ENCODE peak calls at places on chromosomes 6 and 20, in five cellular contexts. One of them, this sample, is unnamed.

GRCh38 chr6:127570739-127571389 is 6.1 kb upstream of the C6orf58 start:
- DNase-seq in B cell: no peak
- DNase-seq in neural progenitor cell: no peak
- DNase-seq in endothelial cell: no peak
- DNase-seq in uterus: no peak
- DNase-seq in this sample: no peak

GRCh38 chr6:43328528-43328927 is 19.9 kb upstream of the CRIP3 start:
- DNase-seq in B cell: no peak
- DNase-seq in uterus: no peak
- DNase-seq in neural progenitor cell: no peak
- DNase-seq in endothelial cell: no peak
- DNase-seq in this sample: no peak

GRCh38 chr20:10671221-10671849 is 2.5 kb downstream of the JAG1 start:
- DNase-seq in B cell: no peak
- DNase-seq in endothelial cell: peak
- DNase-seq in neural progenitor cell: peak
- DNase-seq in uterus: peak
- DNase-seq in this sample: peak

GRCh38 chr6:106692112-106692822 is 62.9 kb downstream of the QRSL1 start:
- DNase-seq in neural progenitor cell: peak
- DNase-seq in B cell: no peak
- DNase-seq in endothelial cell: no peak
- DNase-seq in uterus: no peak
- DNase-seq in this sample: no peak

GRCh38 chr20:1184260-1184637 is 532 bp downstream of the TMEM74B start:
- DNase-seq in endothelial cell: no peak
- DNase-seq in uterus: no peak
- DNase-seq in B cell: no peak
- DNase-seq in neural progenitor cell: no peak
- DNase-seq in this sample: no peak

GRCh38 chr20:14498809-14499208 is 161.4 kb upstream of the FLRT3 start:
- DNase-seq in endothelial cell: no peak
- DNase-seq in B cell: no peak
- DNase-seq in uterus: no peak
- DNase-seq in neural progenitor cell: peak
- DNase-seq in this sample: no peak

GRCh38 chr20:18056174-18057105 is 1.3 kb downstream of the OVOL2 start:
- DNase-seq in B cell: no peak
- DNase-seq in neural progenitor cell: peak
- DNase-seq in uterus: no peak
- DNase-seq in endothelial cell: no peak
- DNase-seq in this sample: peak

GRCh38 chr6:158411998-158412397 is 99.7 kb downstream of the TULP4 start:
- DNase-seq in endothelial cell: no peak
- DNase-seq in B cell: no peak
- DNase-seq in neural progenitor cell: no peak
- DNase-seq in uterus: no peak
- DNase-seq in this sample: no peak

GRCh38 chr6:39818695-39819094 is 26.5 kb downstream of the DAAM2 start:
- DNase-seq in endothelial cell: no peak
- DNase-seq in neural progenitor cell: no peak
- DNase-seq in B cell: no peak
- DNase-seq in uterus: no peak
- DNase-seq in this sample: no peak

GRCh38 chr6:1393641-1394283 is 4.4 kb downstream of the FOXF2 start:
- DNase-seq in endothelial cell: no peak
- DNase-seq in uterus: no peak
- DNase-seq in neural progenitor cell: peak
- DNase-seq in B cell: no peak
- DNase-seq in this sample: no peak

GRCh38 chr6:114158838-114159694 is 183.8 kb downstream of the HS3ST5 start:
- DNase-seq in endothelial cell: no peak
- DNase-seq in neural progenitor cell: no peak
- DNase-seq in uterus: no peak
- DNase-seq in B cell: no peak
- DNase-seq in this sample: no peak

GRCh38 chr20:37362231-37362792 is 16.4 kb downstream of the SRC start:
- DNase-seq in endothelial cell: no peak
- DNase-seq in neural progenitor cell: no peak
- DNase-seq in uterus: no peak
- DNase-seq in B cell: no peak
- DNase-seq in this sample: no peak

GRCh38 chr20:14820771-14821170 is 483.4 kb upstream of the FLRT3 start:
- DNase-seq in B cell: no peak
- DNase-seq in neural progenitor cell: peak
- DNase-seq in endothelial cell: no peak
- DNase-seq in uterus: no peak
- DNase-seq in this sample: no peak

GRCh38 chr6:151493495-151494234 is at the start of gene CCDC170:
- DNase-seq in endothelial cell: peak
- DNase-seq in neural progenitor cell: peak
- DNase-seq in uterus: no peak
- DNase-seq in B cell: no peak
- DNase-seq in this sample: peak

GRCh38 chr6:132919476-132919875 is 105.1 kb downstream of the RPS12 start:
- DNase-seq in uterus: peak
- DNase-seq in neural progenitor cell: no peak
- DNase-seq in B cell: no peak
- DNase-seq in endothelial cell: no peak
- DNase-seq in this sample: no peak

GRCh38 chr20:60095456-60095855 is 137.2 kb downstream of the CDH26 start:
- DNase-seq in B cell: no peak
- DNase-seq in endothelial cell: no peak
- DNase-seq in neural progenitor cell: no peak
- DNase-seq in uterus: no peak
- DNase-seq in this sample: no peak

GRCh38 chr6:158739673-158740072 is 79.5 kb downstream of the EZR start:
- DNase-seq in B cell: no peak
- DNase-seq in uterus: no peak
- DNase-seq in neural progenitor cell: no peak
- DNase-seq in endothelial cell: no peak
- DNase-seq in this sample: no peak

GRCh38 chr6:166744654-166745134 is 117.6 kb upstream of the RPS6KA2 start:
- DNase-seq in B cell: no peak
- DNase-seq in neural progenitor cell: no peak
- DNase-seq in uterus: no peak
- DNase-seq in endothelial cell: no peak
- DNase-seq in this sample: no peak

GRCh38 chr20:54078296-54078695 is 7.9 kb upstream of the BCAS1 start:
- DNase-seq in B cell: no peak
- DNase-seq in endothelial cell: peak
- DNase-seq in uterus: no peak
- DNase-seq in neural progenitor cell: no peak
- DNase-seq in this sample: peak

GRCh38 chr6:93059911-93060310 is 359.4 kb downstream of the EPHA7 start:
- DNase-seq in B cell: no peak
- DNase-seq in neural progenitor cell: no peak
- DNase-seq in endothelial cell: no peak
- DNase-seq in uterus: no peak
- DNase-seq in this sample: no peak

GRCh38 chr6:10184408-10185187 is 230.3 kb downstream of the TFAP2A start:
- DNase-seq in B cell: no peak
- DNase-seq in uterus: no peak
- DNase-seq in neural progenitor cell: no peak
- DNase-seq in endothelial cell: no peak
- DNase-seq in this sample: no peak

GRCh38 chr6:104050455-104050854 is 809.3 kb downstream of the HACE1 start:
- DNase-seq in B cell: no peak
- DNase-seq in endothelial cell: no peak
- DNase-seq in neural progenitor cell: no peak
- DNase-seq in uterus: no peak
- DNase-seq in this sample: no peak

GRCh38 chr20:1844723-1845523 is 50.3 kb upstream of the SIRPA start:
- DNase-seq in B cell: peak
- DNase-seq in neural progenitor cell: no peak
- DNase-seq in uterus: peak
- DNase-seq in endothelial cell: no peak
- DNase-seq in this sample: peak

GRCh38 chr20:57708694-57709673 is 831 bp downstream of the PMEPA1 start:
- DNase-seq in neural progenitor cell: peak
- DNase-seq in uterus: peak
- DNase-seq in B cell: peak
- DNase-seq in endothelial cell: peak
- DNase-seq in this sample: no peak

GRCh38 chr6:89368107-89368506 is 15.6 kb upstream of the UBE2J1 start:
- DNase-seq in endothelial cell: peak
- DNase-seq in uterus: peak
- DNase-seq in neural progenitor cell: peak
- DNase-seq in B cell: peak
- DNase-seq in this sample: no peak

GRCh38 chr20:36645998-36646397 is at the start of gene SLA2:
- DNase-seq in endothelial cell: no peak
- DNase-seq in B cell: peak
- DNase-seq in uterus: no peak
- DNase-seq in neural progenitor cell: no peak
- DNase-seq in this sample: peak

GRCh38 chr6:90216081-90216977 is 80.3 kb downstream of the BACH2 start:
- DNase-seq in endothelial cell: peak
- DNase-seq in uterus: no peak
- DNase-seq in neural progenitor cell: peak
- DNase-seq in B cell: peak
- DNase-seq in this sample: no peak

GRCh38 chr6:79985128-79985527 is 19.3 kb upstream of the TTK start:
- DNase-seq in uterus: no peak
- DNase-seq in neural progenitor cell: no peak
- DNase-seq in B cell: no peak
- DNase-seq in endothelial cell: no peak
- DNase-seq in this sample: no peak

GRCh38 chr6:106609699-106610098 is 19.6 kb downstream of the RTN4IP1 start:
- DNase-seq in neural progenitor cell: peak
- DNase-seq in endothelial cell: peak
- DNase-seq in B cell: peak
- DNase-seq in uterus: no peak
- DNase-seq in this sample: no peak

GRCh38 chr6:6712979-6713514 is 124.5 kb downstream of the LY86 start:
- DNase-seq in B cell: peak
- DNase-seq in neural progenitor cell: no peak
- DNase-seq in uterus: no peak
- DNase-seq in endothelial cell: no peak
- DNase-seq in this sample: no peak

GRCh38 chr6:12911387-12911960 is 194.9 kb downstream of the PHACTR1 start:
- DNase-seq in uterus: no peak
- DNase-seq in neural progenitor cell: peak
- DNase-seq in B cell: no peak
- DNase-seq in endothelial cell: peak
- DNase-seq in this sample: peak

GRCh38 chr6:85580878-85581267 is 12.8 kb downstream of the SNX14 start:
- DNase-seq in uterus: no peak
- DNase-seq in neural progenitor cell: no peak
- DNase-seq in endothelial cell: no peak
- DNase-seq in B cell: no peak
- DNase-seq in this sample: no peak

GRCh38 chr6:142537612-142538478 is 236.0 kb downstream of the ADGRG6 start:
- DNase-seq in endothelial cell: no peak
- DNase-seq in neural progenitor cell: no peak
- DNase-seq in uterus: no peak
- DNase-seq in B cell: no peak
- DNase-seq in this sample: no peak

GRCh38 chr20:3461911-3462677 is 8.7 kb upstream of the ATRN start:
- DNase-seq in B cell: no peak
- DNase-seq in uterus: no peak
- DNase-seq in endothelial cell: no peak
- DNase-seq in neural progenitor cell: no peak
- DNase-seq in this sample: no peak

DNA sequence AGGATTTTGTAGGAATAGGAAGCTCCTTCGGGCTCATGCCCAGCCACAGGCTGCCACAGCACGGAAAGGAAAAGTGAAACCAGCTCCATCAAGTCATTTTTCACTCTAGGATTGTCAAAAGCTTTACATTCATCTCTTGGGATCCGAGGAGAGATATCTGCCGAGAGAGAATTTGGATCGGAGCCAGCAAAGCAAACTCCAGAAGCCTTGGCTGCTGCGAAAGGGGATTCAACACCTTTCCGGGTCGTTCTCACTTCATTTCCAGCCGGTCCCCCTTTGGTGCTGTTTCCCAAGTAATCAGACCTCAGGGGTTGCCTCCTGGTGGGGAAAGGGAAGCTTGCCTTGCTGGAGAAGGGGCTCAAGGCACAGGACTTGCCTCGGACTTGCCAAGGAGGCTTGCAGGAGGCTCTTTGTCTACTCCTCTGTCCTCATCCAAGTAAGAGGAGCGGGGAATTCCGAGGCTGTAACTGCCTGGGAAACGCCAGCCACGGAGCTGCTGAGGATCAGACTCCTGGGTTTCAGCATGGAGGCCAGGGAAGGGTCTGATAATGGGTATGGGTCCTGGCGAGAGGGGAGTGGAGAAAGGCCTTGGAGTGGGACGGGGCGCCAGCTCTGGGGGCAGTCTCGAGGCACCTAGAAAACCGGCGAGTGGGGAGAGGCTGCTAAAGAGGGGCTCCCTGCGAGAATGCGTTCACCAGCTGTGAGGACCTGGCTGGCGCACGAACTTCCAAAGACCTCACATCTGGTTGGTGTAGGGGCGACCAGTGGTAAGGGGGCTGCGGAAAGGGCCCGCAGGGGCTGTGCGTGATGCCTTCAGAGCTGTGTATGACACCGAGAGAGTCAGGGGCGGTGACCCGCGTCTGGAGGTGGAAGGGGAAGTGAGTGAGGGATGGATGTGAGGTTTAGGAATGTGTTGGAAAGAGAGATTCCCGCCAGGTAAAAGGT is 702 bp downstream of the ETV7 start:
- DNase-seq in B cell: no peak
- DNase-seq in endothelial cell: peak
- DNase-seq in uterus: peak
- DNase-seq in neural progenitor cell: peak
- DNase-seq in this sample: peak
- TF ChIP-seq CTCF in B cell: no peak
- TF ChIP-seq CTCF in endothelial cell: no peak
- TF ChIP-seq CTCF in uterus: no peak
- TF ChIP-seq CTCF in neural progenitor cell: no peak
- TF ChIP-seq CTCF in this sample: no peak

GRCh38 chr6:144087789-144088426 is 7.5 kb downstream of the SF3B5 start:
- DNase-seq in endothelial cell: no peak
- DNase-seq in neural progenitor cell: no peak
- DNase-seq in uterus: no peak
- DNase-seq in B cell: no peak
- DNase-seq in this sample: no peak
- TF ChIP-seq CTCF in endothelial cell: no peak
- TF ChIP-seq CTCF in neural progenitor cell: no peak
- TF ChIP-seq CTCF in uterus: no peak
- TF ChIP-seq CTCF in B cell: no peak
- TF ChIP-seq CTCF in this sample: no peak

GRCh38 chr6:91730710-91731109 is 1143.8 kb upstream of the MAP3K7 start:
- DNase-seq in endothelial cell: no peak
- DNase-seq in neural progenitor cell: no peak
- DNase-seq in B cell: no peak
- DNase-seq in uterus: no peak
- DNase-seq in this sample: no peak
- TF ChIP-seq CTCF in endothelial cell: no peak
- TF ChIP-seq CTCF in neural progenitor cell: no peak
- TF ChIP-seq CTCF in B cell: no peak
- TF ChIP-seq CTCF in uterus: no peak
- TF ChIP-seq CTCF in this sample: no peak

DNA sequence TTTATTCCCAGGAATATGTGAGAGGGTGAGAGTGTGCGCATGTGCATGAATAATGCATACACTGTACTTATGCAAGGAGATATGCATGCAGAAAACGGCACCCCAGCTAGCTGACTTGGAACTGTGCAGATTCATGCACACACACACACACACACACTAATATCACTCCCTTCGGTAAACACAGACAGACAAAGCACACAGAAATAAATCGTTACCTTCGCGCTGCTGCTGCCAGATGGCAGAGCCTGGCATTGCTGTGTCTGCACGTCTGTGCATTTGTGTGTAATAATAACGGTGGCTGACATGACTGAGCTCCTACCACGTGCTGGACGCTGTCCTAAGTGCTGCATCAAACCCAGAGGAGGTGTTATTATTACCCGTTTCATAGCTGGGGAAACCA is 36.8 kb downstream of the PREX1 start:
- DNase-seq in B cell: no peak
- DNase-seq in endothelial cell: no peak
- DNase-seq in neural progenitor cell: no peak
- DNase-seq in uterus: no peak
- DNase-seq in this sample: no peak
- TF ChIP-seq CTCF in B cell: peak
- TF ChIP-seq CTCF in endothelial cell: no peak
- TF ChIP-seq CTCF in neural progenitor cell: no peak
- TF ChIP-seq CTCF in uterus: no peak
- TF ChIP-seq CTCF in this sample: peak